ENCODE peak calls at places on chromosomes 3 and 15, in six cellular contexts. G, E, R, L, Z and X are unnamed samples.

GRCh38 chr15:58987036-58987435 is 427 bp upstream of the RNF111 start:
- DNase-seq in G (peak), E (peak), R (no peak), L (no peak), Z (no peak), X (no peak)

GRCh38 chr3:127954642-127955041 is 39.6 kb downstream of the KBTBD12 start:
- DNase-seq in G (no peak), E (no peak), R (no peak), L (no peak), Z (no peak), X (no peak)

GRCh38 chr3:148962513-148962912 is 28.8 kb upstream of the GYG1 start:
- DNase-seq in G (no peak), E (peak), R (peak), L (peak), Z (no peak), X (peak)

GRCh38 chr15:33211409-33211808 is 16.9 kb upstream of the FMN1 start:
- DNase-seq in G (peak), E (no peak), R (no peak), L (no peak), Z (no peak), X (no peak)

GRCh38 chr15:100614336-100614735 is 11.9 kb downstream of the ASB7 start:
- DNase-seq in G (no peak), E (no peak), R (no peak), L (no peak), Z (no peak), X (no peak)

GRCh38 chr3:187626581-187626980 is 43.6 kb downstream of the SST start:
- DNase-seq in G (no peak), E (no peak), R (no peak), L (no peak), Z (no peak), X (no peak)

GRCh38 chr15:29656636-29657475 is 165.4 kb downstream of the TJP1 start:
- DNase-seq in G (no peak), E (no peak), R (peak), L (peak), Z (no peak), X (peak)

GRCh38 chr3:4595709-4596108 is 102.6 kb downstream of the ITPR1 start:
- DNase-seq in G (no peak), E (no peak), R (no peak), L (no peak), Z (no peak), X (no peak)

GRCh38 chr3:77102916-77103769 is 63.2 kb downstream of the ROBO2 start:
- DNase-seq in G (no peak), E (no peak), R (no peak), L (no peak), Z (no peak), X (no peak)

GRCh38 chr3:156681003-156681402 is 6.6 kb downstream of the TIPARP start:
- DNase-seq in G (peak), E (peak), R (no peak), L (no peak), Z (no peak), X (no peak)

GRCh38 chr3:97917813-97918536 is 54.3 kb downstream of the RIOX2 start:
- DNase-seq in G (no peak), E (peak), R (no peak), L (no peak), Z (no peak), X (no peak)

GRCh38 chr3:97990624-97991277 is 18.5 kb upstream of the RIOX2 start:
- DNase-seq in G (no peak), E (no peak), R (no peak), L (no peak), Z (no peak), X (no peak)

GRCh38 chr15:75727851-75728715 is 15.4 kb upstream of the CSPG4 start:
- DNase-seq in G (peak), E (peak), R (peak), L (peak), Z (no peak), X (no peak)

GRCh38 chr15:75214293-75215096 is 12.8 kb downstream of the C15orf39 start:
- DNase-seq in G (no peak), E (no peak), R (no peak), L (peak), Z (no peak), X (peak)

GRCh38 chr15:78930577-78931388 is 14.1 kb downstream of the CTSH start:
- DNase-seq in G (peak), E (no peak), R (peak), L (no peak), Z (no peak), X (peak)

GRCh38 chr3:12782172-12782815 is 14.2 kb upstream of the CAND2 start:
- DNase-seq in G (no peak), E (no peak), R (no peak), L (no peak), Z (no peak), X (no peak)

GRCh38 chr3:32421991-32422859 is 30.6 kb downstream of the CMTM7 start:
- DNase-seq in G (peak), E (no peak), R (peak), L (no peak), Z (no peak), X (no peak)

GRCh38 chr15:68085052-68085451 is 30.9 kb downstream of the PIAS1 start:
- DNase-seq in G (no peak), E (no peak), R (no peak), L (no peak), Z (no peak), X (no peak)

GRCh38 chr3:14274537-14274936 is 95.9 kb downstream of the LSM3 start:
- DNase-seq in G (no peak), E (no peak), R (no peak), L (no peak), Z (no peak), X (peak)

GRCh38 chr3:196406806-196407470 is 25.3 kb downstream of the UBXN7 start:
- DNase-seq in G (peak), E (no peak), R (no peak), L (no peak), Z (no peak), X (no peak)

GRCh38 chr15:48590704-48591103 is 54.8 kb downstream of the FBN1 start:
- DNase-seq in G (no peak), E (no peak), R (no peak), L (no peak), Z (no peak), X (peak)

GRCh38 chr3:14319654-14320182 is 82.7 kb upstream of the SLC6A6 start:
- DNase-seq in G (peak), E (peak), R (peak), L (peak), Z (peak), X (peak)

GRCh38 chr3:128734523-128735189 is 8.7 kb downstream of the RAB7A start:
- DNase-seq in G (no peak), E (no peak), R (no peak), L (no peak), Z (no peak), X (no peak)

GRCh38 chr3:175287361-175287963 is 428.3 kb downstream of the NAALADL2 start:
- DNase-seq in G (no peak), E (no peak), R (no peak), L (no peak), Z (peak), X (no peak)

GRCh38 chr15:94225616-94226015 is 5.7 kb upstream of the MCTP2 start:
- DNase-seq in G (no peak), E (no peak), R (no peak), L (no peak), Z (no peak), X (no peak)

GRCh38 chr3:151770941-151771340 is 37.2 kb downstream of the AADACL2 start:
- DNase-seq in G (no peak), E (peak), R (no peak), L (no peak), Z (no peak), X (peak)

GRCh38 chr3:16243706-16244490 is 20.8 kb downstream of the DPH3 start:
- DNase-seq in G (no peak), E (no peak), R (no peak), L (no peak), Z (no peak), X (no peak)

GRCh38 chr15:39250460-39251186 is 330.3 kb upstream of the THBS1 start:
- DNase-seq in G (no peak), E (no peak), R (no peak), L (no peak), Z (no peak), X (no peak)

GRCh38 chr3:160130950-160131349 is 94.3 kb upstream of the C3orf80 start:
- DNase-seq in G (no peak), E (no peak), R (no peak), L (no peak), Z (no peak), X (no peak)

GRCh38 chr3:61625429-61625828 is 64.1 kb downstream of the PTPRG start:
- DNase-seq in G (no peak), E (no peak), R (no peak), L (no peak), Z (no peak), X (no peak)
- TF ChIP-seq SIN3A in G (no peak), E (no peak), R (no peak), L (no peak), Z (no peak), X (no peak)

GRCh38 chr3:35498506-35499210 is 140.7 kb upstream of the ARPP21 start:
- DNase-seq in G (no peak), E (no peak), R (no peak), L (no peak), Z (no peak), X (no peak)

GRCh38 chr3:35505772-35506171 is 133.6 kb upstream of the ARPP21 start:
- DNase-seq in G (no peak), E (no peak), R (no peak), L (no peak), Z (no peak), X (no peak)

GRCh38 chr3:35502699-35503098 is 136.6 kb upstream of the ARPP21 start:
- DNase-seq in G (no peak), E (no peak), R (no peak), L (no peak), Z (no peak), X (no peak)

GRCh38 chr3:35505181-35505580 is 134.1 kb upstream of the ARPP21 start:
- DNase-seq in G (no peak), E (no peak), R (no peak), L (peak), Z (no peak), X (no peak)

GRCh38 chr3:35500641-35501353 is 138.5 kb upstream of the ARPP21 start:
- DNase-seq in G (no peak), E (no peak), R (no peak), L (no peak), Z (no peak), X (no peak)
- TF ChIP-seq SIN3A in G (no peak), E (no peak), R (no peak), L (no peak), Z (no peak), X (no peak)

GRCh38 chr3:113021471-113021870 is 30.7 kb downstream of the GTPBP8 start:
- DNase-seq in G (no peak), E (no peak), R (no peak), L (no peak), Z (no peak), X (no peak)

GRCh38 chr3:113013593-113013992 is 22.8 kb downstream of the GTPBP8 start:
- DNase-seq in G (no peak), E (no peak), R (no peak), L (no peak), Z (no peak), X (no peak)

GRCh38 chr3:113018461-113019181 is 27.8 kb downstream of the GTPBP8 start:
- DNase-seq in G (peak), E (no peak), R (no peak), L (no peak), Z (no peak), X (peak)

DNA sequence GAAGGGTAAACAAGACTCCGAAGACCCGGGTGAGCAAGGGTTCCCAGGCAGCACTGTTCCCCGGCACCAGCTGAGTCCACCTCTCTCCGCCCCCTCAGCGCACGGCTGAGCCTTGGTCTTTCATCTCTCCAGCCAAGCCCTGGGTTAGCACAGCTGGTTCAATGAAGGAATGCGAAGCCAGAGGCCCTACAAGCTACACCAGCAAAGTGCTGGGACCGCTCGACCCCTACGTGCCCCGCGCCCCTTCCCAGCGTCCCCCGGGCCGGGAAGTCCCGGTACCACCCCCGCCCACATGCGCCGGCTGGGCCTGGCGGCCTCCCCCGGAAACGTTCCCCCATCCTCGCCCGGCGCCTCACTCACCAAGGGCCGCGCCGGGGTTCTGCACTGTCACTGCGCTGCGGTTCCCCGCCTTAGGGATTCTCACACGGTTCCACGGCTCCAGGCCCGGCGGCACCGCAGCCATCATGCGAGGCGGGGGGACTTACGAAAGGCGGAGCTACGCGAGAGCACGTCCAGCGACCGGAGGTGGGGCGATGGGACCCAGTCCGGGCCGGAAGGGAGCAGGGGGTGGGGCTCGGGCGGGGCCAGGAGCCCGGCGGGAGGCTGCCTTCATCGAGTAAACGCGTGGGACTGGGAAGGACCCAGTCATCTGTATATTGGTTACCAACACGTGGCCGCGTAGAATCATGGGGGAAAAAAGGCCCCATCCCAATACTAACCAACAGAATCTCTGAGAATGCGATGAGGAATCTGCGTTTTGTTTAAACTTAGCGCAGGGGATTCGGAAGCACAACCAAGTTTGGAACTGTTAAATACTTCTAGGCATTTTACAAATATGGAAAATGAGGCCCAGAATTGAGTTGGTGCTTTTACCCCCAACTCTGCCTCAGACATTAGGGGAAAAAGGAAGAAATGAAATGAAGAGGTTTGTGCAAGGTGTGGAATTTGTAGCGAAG is 28.7 kb downstream of the GTPBP8 start:
- DNase-seq in G (peak), E (peak), R (peak), L (peak), Z (peak), X (peak)
- TF ChIP-seq SIN3A in G (no peak), E (peak), R (peak), L (peak), Z (peak), X (no peak)

DNA sequence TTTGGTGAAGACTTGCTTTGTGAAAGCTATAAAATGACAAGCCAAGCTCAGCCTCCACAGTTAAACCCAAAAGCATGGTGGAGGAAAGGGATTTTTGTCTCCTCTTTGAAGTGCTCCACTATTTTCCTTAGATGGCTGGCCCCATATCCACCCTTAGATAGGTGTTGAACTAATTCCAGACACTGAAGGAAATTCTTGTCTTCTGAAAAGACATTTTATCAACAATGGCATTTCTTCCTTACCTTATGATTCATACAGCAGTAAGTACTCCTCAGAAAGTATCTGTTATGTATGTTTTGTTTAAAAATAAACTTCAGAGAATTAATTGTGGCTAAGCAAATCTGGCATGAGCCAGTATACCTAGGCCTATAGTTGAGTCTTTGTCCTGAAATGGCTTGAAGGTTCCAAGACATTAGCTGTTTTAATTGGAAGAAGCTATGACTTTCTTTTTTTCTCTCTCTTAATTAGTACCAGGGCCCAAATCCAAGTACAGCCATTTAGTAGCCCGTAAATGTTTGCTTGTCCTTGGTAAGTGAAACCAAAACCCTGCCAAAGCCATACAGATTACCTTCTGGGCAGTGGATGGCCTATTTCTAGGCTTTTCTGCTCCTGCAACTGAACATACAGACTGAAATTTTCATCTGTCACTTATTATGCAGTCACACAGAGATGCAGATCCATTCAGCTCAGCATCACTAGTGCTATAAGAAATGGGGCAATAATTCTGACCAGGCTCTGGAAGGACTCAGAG is 5.1 kb upstream of the BFSP2 start:
- DNase-seq in G (no peak), E (no peak), R (no peak), L (no peak), Z (no peak), X (no peak)
- TF ChIP-seq SIN3A in G (no peak), E (no peak), R (no peak), L (no peak), Z (no peak), X (no peak)

DNA sequence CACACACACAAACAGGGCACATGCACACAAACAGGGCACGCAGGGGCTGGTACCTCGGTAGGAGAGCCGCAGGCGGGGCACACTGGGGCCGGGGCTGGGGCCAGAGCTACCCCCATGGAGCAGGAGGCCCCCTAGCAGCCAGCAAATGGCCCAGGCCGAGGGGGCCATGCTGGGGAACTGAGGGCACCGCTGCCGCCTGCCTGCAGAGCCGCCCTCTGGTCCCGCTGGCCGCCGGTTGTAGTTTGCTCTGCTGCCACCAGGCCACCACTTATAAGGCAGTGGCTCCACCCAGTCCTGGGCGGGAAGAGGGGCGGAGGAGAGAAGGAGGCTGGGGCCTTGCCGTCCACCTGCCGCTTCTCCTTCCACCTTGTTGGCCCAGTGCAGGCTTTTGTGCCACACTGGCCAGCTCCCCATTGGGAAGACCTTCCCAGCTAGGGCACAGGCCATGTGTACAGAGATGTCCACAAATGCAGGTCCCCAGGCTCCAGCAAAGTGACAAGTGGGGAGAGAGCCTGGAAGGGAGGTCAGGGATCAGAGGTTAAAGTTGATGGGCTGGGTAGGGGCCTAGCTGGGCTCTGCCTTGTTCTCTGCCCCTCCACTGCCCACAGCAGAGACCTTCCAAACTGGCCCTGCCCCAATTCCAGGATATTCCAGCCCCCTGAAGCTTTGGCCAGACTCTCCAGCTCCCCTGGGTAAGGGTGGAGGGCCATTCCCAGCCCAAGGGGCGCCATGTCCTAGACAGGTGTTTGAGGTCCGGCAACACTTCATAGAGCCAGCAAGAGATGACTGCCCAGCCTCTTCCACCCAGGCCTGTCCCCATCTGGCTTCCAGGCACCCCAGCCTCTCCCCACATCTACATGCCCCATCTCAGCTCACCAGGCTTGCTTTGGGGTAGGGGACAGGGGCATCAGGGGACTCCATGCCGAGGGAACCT is at the start of gene SEMA3G:
- DNase-seq in G (peak), E (peak), R (peak), L (peak), Z (no peak), X (peak)
- TF ChIP-seq SIN3A in G (no peak), E (peak), R (no peak), L (no peak), Z (no peak), X (no peak)

DNA sequence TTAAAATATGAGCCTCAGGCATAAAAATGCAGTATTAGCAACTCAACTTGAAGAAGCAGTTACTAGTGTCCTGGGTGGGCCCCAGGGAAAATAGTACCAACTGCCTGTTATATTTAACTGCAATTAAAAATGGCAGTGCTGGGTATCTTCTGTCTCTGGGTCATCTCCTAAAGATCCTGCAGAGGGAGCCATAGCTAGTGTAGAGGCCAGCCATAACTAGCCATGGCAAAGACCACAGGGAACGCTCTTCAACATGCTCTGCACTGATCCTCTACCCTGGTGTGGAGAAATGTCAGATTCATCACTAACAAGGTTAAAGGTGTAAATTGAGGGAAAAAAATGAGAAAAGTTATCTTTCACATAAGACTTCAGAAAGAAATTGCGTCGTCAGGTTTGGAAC is 181.3 kb downstream of the SNRPN start:
- DNase-seq in G (peak), E (peak), R (no peak), L (no peak), Z (no peak), X (peak)
- TF ChIP-seq SIN3A in G (no peak), E (no peak), R (no peak), L (no peak), Z (no peak), X (no peak)

GRCh38 chr3:29384640-29385039 is 103.8 kb downstream of the RBMS3 start:
- DNase-seq in G (peak), E (no peak), R (no peak), L (no peak), Z (no peak), X (no peak)
- TF ChIP-seq SIN3A in G (peak), E (no peak), R (no peak), L (no peak), Z (no peak), X (no peak)

DNA sequence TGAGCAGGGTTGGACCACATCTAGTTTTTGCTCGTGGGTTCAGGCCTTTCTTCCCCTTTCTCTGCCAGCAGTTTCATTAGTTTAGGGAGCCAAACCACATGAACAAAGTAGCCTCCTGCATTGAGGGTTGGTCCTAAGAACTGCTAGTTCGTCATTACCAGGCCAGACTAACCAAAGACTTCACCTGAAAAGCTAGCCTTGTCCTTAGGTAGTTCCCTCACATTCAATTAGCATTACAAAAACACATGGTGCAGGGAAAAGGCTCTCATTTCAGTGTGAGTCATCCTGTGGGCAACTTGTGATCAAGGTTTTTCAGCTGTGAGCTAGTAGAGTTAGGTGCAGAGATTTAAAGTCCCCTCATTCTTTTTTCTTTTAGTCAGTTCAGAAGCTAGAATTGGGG is 279.3 kb upstream of the CTNNB1 start:
- DNase-seq in G (no peak), E (no peak), R (no peak), L (no peak), Z (peak), X (no peak)
- TF ChIP-seq SIN3A in G (no peak), E (no peak), R (no peak), L (no peak), Z (no peak), X (no peak)

GRCh38 chr15:45402955-45403892 is 24.9 kb upstream of the GATM start:
- DNase-seq in G (peak), E (no peak), R (no peak), L (peak), Z (no peak), X (peak)
- TF ChIP-seq SIN3A in G (no peak), E (peak), R (no peak), L (no peak), Z (peak), X (no peak)